ENCODE peak calls at places on chromosomes 2 and 18, in five cellular contexts. L is Panc1, K is AG10803, D is GM10248, R is PC-9. P is an unnamed sample.

GRCh38 chr2:74052732-74053712 is 68.3 kb downstream of the TET3 start:
- DNase-seq in L (no peak), K (no peak), D (no peak), R (no peak), P (no peak)

GRCh38 chr2:216694201-216694825 is 1.0 kb downstream of the IGFBP5 start:
- DNase-seq in L (no peak), K (peak; percentile 33), D (no peak), R (no peak), P (no peak)

GRCh38 chr2:29075894-29076700 is 1.8 kb upstream of the PCARE start:
- DNase-seq in L (no peak), K (no peak), D (no peak), R (no peak), P (no peak)

GRCh38 chr2:4404363-4404762 is 701.0 kb downstream of the DCDC2C start:
- DNase-seq in L (no peak), K (no peak), D (no peak), R (no peak), P (no peak)

GRCh38 chr18:8504451-8504850 is 104.8 kb upstream of the RAB12 start:
- DNase-seq in L (no peak), K (no peak), D (no peak), R (no peak), P (no peak)

GRCh38 chr2:37439131-37439642 is 94.8 kb downstream of the QPCT start:
- DNase-seq in L (no peak), K (no peak), D (no peak), R (no peak), P (no peak)

GRCh38 chr2:156098506-156098905 is 234.0 kb downstream of the NR4A2 start:
- DNase-seq in L (no peak), K (no peak), D (no peak), R (no peak), P (no peak)

GRCh38 chr2:48319863-48320262 is 210.1 kb upstream of the STON1 start:
- DNase-seq in L (no peak), K (no peak), D (no peak), R (no peak), P (no peak)

GRCh38 chr2:47771211-47771610 is 11.7 kb upstream of the MSH6 start:
- DNase-seq in L (peak; percentile 75), K (peak; percentile 87), D (no peak), R (peak; percentile 96), P (no peak)

GRCh38 chr2:189234991-189235390 is 55.4 kb upstream of the COL5A2 start:
- DNase-seq in L (no peak), K (no peak), D (no peak), R (no peak), P (no peak)

GRCh38 chr18:623760-624620 is 27.2 kb downstream of the CLUL1 start:
- DNase-seq in L (no peak), K (peak; percentile 76), D (peak; percentile 55), R (peak; percentile 48), P (peak; percentile 27)

GRCh38 chr2:182506606-182507005 is 79.8 kb upstream of the PDE1A start:
- DNase-seq in L (no peak), K (peak; percentile 24), D (no peak), R (no peak), P (no peak)

GRCh38 chr18:10892801-10893595 is 256.4 kb downstream of the PIEZO2 start:
- DNase-seq in L (no peak), K (peak; percentile 11), D (no peak), R (no peak), P (no peak)

GRCh38 chr2:160652236-160652635 is 158.6 kb upstream of the RBMS1 start:
- DNase-seq in L (no peak), K (peak; percentile 24), D (no peak), R (no peak), P (no peak)

GRCh38 chr2:104043864-104044263 is 810.1 kb upstream of the POU3F3 start:
- DNase-seq in L (no peak), K (no peak), D (no peak), R (no peak), P (no peak)

GRCh38 chr2:70498054-70498453 is 55.6 kb downstream of the TGFA start:
- DNase-seq in L (no peak), K (no peak), D (no peak), R (peak; percentile 75), P (no peak)

GRCh38 chr2:43333096-43333655 is 106.8 kb upstream of the ZFP36L2 start:
- DNase-seq in L (no peak), K (no peak), D (no peak), R (no peak), P (no peak)

GRCh38 chr2:72050734-72051133 is 96.9 kb downstream of the CYP26B1 start:
- DNase-seq in L (no peak), K (no peak), D (no peak), R (no peak), P (no peak)

GRCh38 chr2:16554184-16554583 is 111.5 kb downstream of the CYRIA start:
- DNase-seq in L (no peak), K (no peak), D (no peak), R (no peak), P (no peak)

GRCh38 chr2:212936572-212936971 is 214.8 kb downstream of the IKZF2 start:
- DNase-seq in L (no peak), K (no peak), D (no peak), R (no peak), P (no peak)

GRCh38 chr2:173150087-173150486 is 74.4 kb downstream of the MAP3K20 start:
- DNase-seq in L (no peak), K (peak; percentile 79), D (no peak), R (no peak), P (no peak)

GRCh38 chr2:136404925-136405324 is 287.0 kb upstream of the CXCR4 start:
- DNase-seq in L (no peak), K (no peak), D (no peak), R (no peak), P (no peak)

GRCh38 chr18:56314396-56314795 is 324.0 kb downstream of the TXNL1 start:
- DNase-seq in L (no peak), K (peak; percentile 45), D (no peak), R (no peak), P (no peak)

GRCh38 chr2:219082332-219082958 is 21.7 kb upstream of the IHH start:
- DNase-seq in L (no peak), K (no peak), D (no peak), R (no peak), P (no peak)

GRCh38 chr2:155310589-155310988 is 612.1 kb downstream of the KCNJ3 start:
- DNase-seq in L (peak; percentile 10), K (peak; percentile 3), D (no peak), R (no peak), P (no peak)

GRCh38 chr18:79756826-79757225 is 40.9 kb upstream of the KCNG2 start:
- DNase-seq in L (no peak), K (no peak), D (no peak), R (no peak), P (no peak)

GRCh38 chr2:139763705-139764104 is 983.5 kb upstream of the NXPH2 start:
- DNase-seq in L (no peak), K (no peak), D (no peak), R (no peak), P (no peak)

GRCh38 chr2:139773720-139774277 is 993.6 kb upstream of the NXPH2 start:
- DNase-seq in L (no peak), K (no peak), D (no peak), R (no peak), P (no peak)

DNA sequence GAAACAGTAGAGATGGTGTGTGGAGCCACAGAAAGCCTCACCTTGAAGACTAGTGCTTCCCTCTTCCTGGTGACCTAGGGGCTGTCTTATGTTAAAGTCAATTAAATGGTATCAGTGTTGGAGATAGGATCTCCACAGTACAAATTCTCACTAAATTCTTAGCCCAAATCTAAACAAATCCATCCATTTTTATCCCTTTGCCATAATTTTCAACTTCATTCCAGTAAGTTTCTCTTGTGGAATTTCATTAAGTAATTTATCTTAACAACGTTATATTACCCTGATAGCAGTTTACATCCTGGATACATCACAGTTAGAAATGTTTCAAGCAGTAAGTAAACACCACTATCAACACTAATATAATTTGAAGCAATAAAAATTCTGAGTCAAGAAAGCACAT is 989.4 kb upstream of the NXPH2 start:
- DNase-seq in L (no peak), K (no peak), D (no peak), R (no peak), P (no peak)
- TF ChIP-seq CTCF in L (no peak), K (no peak), D (no peak), R (no peak), P (no peak)

DNA sequence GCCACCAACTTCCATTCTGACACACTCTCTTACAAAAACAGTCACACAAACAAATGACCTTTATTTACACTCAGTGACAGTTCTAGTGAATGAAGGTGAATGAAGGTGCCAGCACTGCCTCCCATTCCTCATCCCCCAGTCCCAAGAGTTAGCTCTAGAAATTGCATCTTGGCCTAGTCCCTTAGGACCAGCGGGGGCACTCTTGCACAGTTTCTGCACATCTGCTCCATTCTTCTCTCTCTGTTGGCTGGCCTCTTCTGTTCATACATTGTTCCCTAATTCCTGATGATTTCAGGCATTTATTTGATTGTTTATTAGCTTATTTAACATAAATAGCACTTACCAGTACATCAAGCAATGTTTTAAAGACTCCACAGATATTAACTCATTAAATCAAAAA is 30.9 kb downstream of the GAREM1 start:
- DNase-seq in L (no peak), K (no peak), D (no peak), R (no peak), P (no peak)
- TF ChIP-seq CTCF in L (peak; percentile 54), K (peak; percentile 25), D (no peak), R (no peak), P (peak; percentile 24)

GRCh38 chr18:76486600-76486999 is 8.4 kb downstream of the ZNF516 start:
- DNase-seq in L (no peak), K (no peak), D (no peak), R (no peak), P (no peak)

GRCh38 chr18:76487076-76487475 is 8.0 kb downstream of the ZNF516 start:
- DNase-seq in L (no peak), K (no peak), D (no peak), R (no peak), P (no peak)

GRCh38 chr18:76487782-76488181 is 7.3 kb downstream of the ZNF516 start:
- DNase-seq in L (no peak), K (no peak), D (no peak), R (no peak), P (no peak)

GRCh38 chr18:76489081-76489480 is 6.0 kb downstream of the ZNF516 start:
- DNase-seq in L (no peak), K (no peak), D (no peak), R (no peak), P (no peak)

GRCh38 chr18:76488190-76488589 is 6.9 kb downstream of the ZNF516 start:
- DNase-seq in L (no peak), K (peak; percentile 78), D (no peak), R (no peak), P (no peak)
- TF ChIP-seq CTCF in L (no peak), K (no peak), D (no peak), R (no peak), P (no peak)

GRCh38 chr2:14219306-14219705 is 413.2 kb upstream of the LRATD1 start:
- DNase-seq in L (no peak), K (no peak), D (no peak), R (no peak), P (no peak)

GRCh38 chr2:14223576-14223975 is 408.9 kb upstream of the LRATD1 start:
- DNase-seq in L (no peak), K (no peak), D (no peak), R (no peak), P (no peak)

GRCh38 chr2:14220101-14220500 is 412.4 kb upstream of the LRATD1 start:
- DNase-seq in L (no peak), K (peak; percentile 1), D (no peak), R (no peak), P (no peak)
- TF ChIP-seq CTCF in L (no peak), K (no peak), D (no peak), R (no peak), P (no peak)